ENCODE peak calls at places on chromosomes 11 and 22, in ten cellular contexts. One of them, this sample, is unnamed.

GRCh38 chr11:68816917-68817419 is 24.7 kb downstream of the CPT1A start:
- DNase-seq in psoas muscle: no peak
- DNase-seq in lower leg skin: no peak
- DNase-seq in body of pancreas: no peak
- DNase-seq in H1: no peak
- DNase-seq in tibial artery: no peak
- DNase-seq in AG10803: peak
- DNase-seq in NB4: no peak
- DNase-seq in choroid plexus epithelial cell: no peak
- DNase-seq in breast epithelium: no peak
- DNase-seq in this sample: peak

GRCh38 chr11:116193321-116194114 is 579.3 kb downstream of the BUD13 start:
- DNase-seq in psoas muscle: no peak
- DNase-seq in lower leg skin: no peak
- DNase-seq in body of pancreas: peak
- DNase-seq in H1: peak
- DNase-seq in tibial artery: no peak
- DNase-seq in AG10803: peak
- DNase-seq in NB4: no peak
- DNase-seq in choroid plexus epithelial cell: peak
- DNase-seq in breast epithelium: peak
- DNase-seq in this sample: peak

GRCh38 chr11:10622957-10623787 is 54.7 kb upstream of the LYVE1 start:
- DNase-seq in psoas muscle: no peak
- DNase-seq in lower leg skin: no peak
- DNase-seq in body of pancreas: no peak
- DNase-seq in H1: peak
- DNase-seq in tibial artery: peak
- DNase-seq in AG10803: no peak
- DNase-seq in NB4: peak
- DNase-seq in choroid plexus epithelial cell: no peak
- DNase-seq in breast epithelium: no peak
- DNase-seq in this sample: no peak

GRCh38 chr11:65786786-65787636 is at the start of gene OVOL1:
- DNase-seq in psoas muscle: no peak
- DNase-seq in lower leg skin: no peak
- DNase-seq in body of pancreas: peak
- DNase-seq in H1: peak
- DNase-seq in tibial artery: no peak
- DNase-seq in AG10803: no peak
- DNase-seq in NB4: no peak
- DNase-seq in choroid plexus epithelial cell: no peak
- DNase-seq in breast epithelium: peak
- DNase-seq in this sample: no peak

GRCh38 chr11:7060828-7061227 is 28.0 kb upstream of the RBMXL2 start:
- DNase-seq in psoas muscle: no peak
- DNase-seq in lower leg skin: no peak
- DNase-seq in body of pancreas: no peak
- DNase-seq in H1: no peak
- DNase-seq in tibial artery: no peak
- DNase-seq in AG10803: peak
- DNase-seq in NB4: no peak
- DNase-seq in choroid plexus epithelial cell: peak
- DNase-seq in breast epithelium: no peak
- DNase-seq in this sample: peak

GRCh38 chr22:47282851-47283250 is 520.4 kb downstream of the TBC1D22A start:
- DNase-seq in psoas muscle: no peak
- DNase-seq in lower leg skin: no peak
- DNase-seq in body of pancreas: no peak
- DNase-seq in H1: no peak
- DNase-seq in tibial artery: no peak
- DNase-seq in AG10803: no peak
- DNase-seq in NB4: no peak
- DNase-seq in choroid plexus epithelial cell: no peak
- DNase-seq in breast epithelium: no peak
- DNase-seq in this sample: no peak

GRCh38 chr11:30983143-30983542 is 386.4 kb downstream of the DCDC1 start:
- DNase-seq in psoas muscle: no peak
- DNase-seq in lower leg skin: no peak
- DNase-seq in body of pancreas: no peak
- DNase-seq in H1: no peak
- DNase-seq in tibial artery: no peak
- DNase-seq in AG10803: peak
- DNase-seq in NB4: no peak
- DNase-seq in choroid plexus epithelial cell: peak
- DNase-seq in breast epithelium: no peak
- DNase-seq in this sample: no peak

GRCh38 chr22:19228174-19228573 is 49.6 kb upstream of the SLC25A1 start:
- DNase-seq in psoas muscle: no peak
- DNase-seq in lower leg skin: no peak
- DNase-seq in body of pancreas: no peak
- DNase-seq in H1: no peak
- DNase-seq in tibial artery: no peak
- DNase-seq in AG10803: no peak
- DNase-seq in NB4: no peak
- DNase-seq in choroid plexus epithelial cell: no peak
- DNase-seq in breast epithelium: no peak
- DNase-seq in this sample: no peak

GRCh38 chr11:66467034-66467659 is 442 bp downstream of the PELI3 start:
- DNase-seq in psoas muscle: peak
- DNase-seq in lower leg skin: no peak
- DNase-seq in body of pancreas: peak
- DNase-seq in H1: no peak
- DNase-seq in tibial artery: no peak
- DNase-seq in AG10803: peak
- DNase-seq in NB4: peak
- DNase-seq in choroid plexus epithelial cell: peak
- DNase-seq in breast epithelium: peak
- DNase-seq in this sample: peak

GRCh38 chr22:30236875-30237274 is 9.7 kb downstream of the LIF start:
- DNase-seq in psoas muscle: no peak
- DNase-seq in lower leg skin: no peak
- DNase-seq in body of pancreas: no peak
- DNase-seq in H1: no peak
- DNase-seq in tibial artery: no peak
- DNase-seq in AG10803: no peak
- DNase-seq in NB4: no peak
- DNase-seq in choroid plexus epithelial cell: no peak
- DNase-seq in breast epithelium: no peak
- DNase-seq in this sample: no peak

GRCh38 chr22:38087855-38088254 is 3.9 kb upstream of the SLC16A8 start:
- DNase-seq in psoas muscle: peak
- DNase-seq in lower leg skin: no peak
- DNase-seq in body of pancreas: no peak
- DNase-seq in H1: no peak
- DNase-seq in tibial artery: no peak
- DNase-seq in AG10803: no peak
- DNase-seq in NB4: no peak
- DNase-seq in choroid plexus epithelial cell: no peak
- DNase-seq in breast epithelium: no peak
- DNase-seq in this sample: no peak

GRCh38 chr11:66068923-66069714 is 953 bp upstream of the PACS1 start:
- DNase-seq in psoas muscle: peak
- DNase-seq in lower leg skin: peak
- DNase-seq in body of pancreas: peak
- DNase-seq in H1: peak
- DNase-seq in tibial artery: peak
- DNase-seq in AG10803: peak
- DNase-seq in NB4: peak
- DNase-seq in choroid plexus epithelial cell: peak
- DNase-seq in breast epithelium: peak
- DNase-seq in this sample: peak

GRCh38 chr11:20015101-20015500 is 145.2 kb downstream of the DBX1 start:
- DNase-seq in psoas muscle: no peak
- DNase-seq in lower leg skin: no peak
- DNase-seq in body of pancreas: no peak
- DNase-seq in H1: no peak
- DNase-seq in tibial artery: no peak
- DNase-seq in AG10803: peak
- DNase-seq in NB4: no peak
- DNase-seq in choroid plexus epithelial cell: no peak
- DNase-seq in breast epithelium: no peak
- DNase-seq in this sample: peak

GRCh38 chr22:18994780-18995711 is 59.0 kb upstream of the PRODH start:
- DNase-seq in psoas muscle: no peak
- DNase-seq in lower leg skin: no peak
- DNase-seq in body of pancreas: no peak
- DNase-seq in H1: peak
- DNase-seq in tibial artery: no peak
- DNase-seq in AG10803: no peak
- DNase-seq in NB4: peak
- DNase-seq in choroid plexus epithelial cell: no peak
- DNase-seq in breast epithelium: no peak
- DNase-seq in this sample: no peak

GRCh38 chr11:124961972-124962609 is 8.1 kb downstream of the CCDC15 start:
- DNase-seq in psoas muscle: no peak
- DNase-seq in lower leg skin: no peak
- DNase-seq in body of pancreas: no peak
- DNase-seq in H1: no peak
- DNase-seq in tibial artery: no peak
- DNase-seq in AG10803: peak
- DNase-seq in NB4: peak
- DNase-seq in choroid plexus epithelial cell: peak
- DNase-seq in breast epithelium: no peak
- DNase-seq in this sample: peak
- TF ChIP-seq CTCF in psoas muscle: peak
- TF ChIP-seq CTCF in lower leg skin: no peak
- TF ChIP-seq CTCF in body of pancreas: peak
- TF ChIP-seq CTCF in H1: no peak
- TF ChIP-seq CTCF in tibial artery: peak
- TF ChIP-seq CTCF in AG10803: peak
- TF ChIP-seq CTCF in NB4: peak
- TF ChIP-seq CTCF in choroid plexus epithelial cell: peak
- TF ChIP-seq CTCF in breast epithelium: peak
- TF ChIP-seq CTCF in this sample: peak

GRCh38 chr11:11978792-11979486 is 29.5 kb downstream of the DKK3 start:
- DNase-seq in psoas muscle: peak
- DNase-seq in lower leg skin: no peak
- DNase-seq in body of pancreas: peak
- DNase-seq in H1: peak
- DNase-seq in tibial artery: peak
- DNase-seq in AG10803: peak
- DNase-seq in NB4: no peak
- DNase-seq in choroid plexus epithelial cell: peak
- DNase-seq in breast epithelium: peak
- DNase-seq in this sample: peak
- H3K4me3 ChIP-seq in psoas muscle: no peak
- H3K4me3 ChIP-seq in lower leg skin: no peak
- H3K4me3 ChIP-seq in body of pancreas: no peak
- H3K4me3 ChIP-seq in H1: no peak
- H3K4me3 ChIP-seq in tibial artery: no peak
- H3K4me3 ChIP-seq in AG10803: no peak
- H3K4me3 ChIP-seq in NB4: no peak
- H3K4me3 ChIP-seq in choroid plexus epithelial cell: no peak
- H3K4me3 ChIP-seq in breast epithelium: no peak
- H3K4me3 ChIP-seq in this sample: no peak

GRCh38 chr11:12225046-12225739 is 114.8 kb downstream of the MICAL2 start:
- DNase-seq in psoas muscle: no peak
- DNase-seq in lower leg skin: no peak
- DNase-seq in body of pancreas: no peak
- DNase-seq in H1: no peak
- DNase-seq in tibial artery: no peak
- DNase-seq in AG10803: no peak
- DNase-seq in NB4: peak
- DNase-seq in choroid plexus epithelial cell: no peak
- DNase-seq in breast epithelium: no peak
- DNase-seq in this sample: no peak

GRCh38 chr11:12229450-12230229 is 119.2 kb downstream of the MICAL2 start:
- DNase-seq in psoas muscle: no peak
- DNase-seq in lower leg skin: no peak
- DNase-seq in body of pancreas: no peak
- DNase-seq in H1: no peak
- DNase-seq in tibial artery: no peak
- DNase-seq in AG10803: no peak
- DNase-seq in NB4: peak
- DNase-seq in choroid plexus epithelial cell: no peak
- DNase-seq in breast epithelium: no peak
- DNase-seq in this sample: no peak

GRCh38 chr11:12224537-12224893 is 114.1 kb downstream of the MICAL2 start:
- DNase-seq in psoas muscle: peak
- DNase-seq in lower leg skin: peak
- DNase-seq in body of pancreas: peak
- DNase-seq in H1: no peak
- DNase-seq in tibial artery: peak
- DNase-seq in AG10803: peak
- DNase-seq in NB4: peak
- DNase-seq in choroid plexus epithelial cell: peak
- DNase-seq in breast epithelium: peak
- DNase-seq in this sample: no peak

GRCh38 chr11:12223771-12224536 is 113.6 kb downstream of the MICAL2 start:
- DNase-seq in psoas muscle: no peak
- DNase-seq in lower leg skin: no peak
- DNase-seq in body of pancreas: no peak
- DNase-seq in H1: no peak
- DNase-seq in tibial artery: no peak
- DNase-seq in AG10803: no peak
- DNase-seq in NB4: peak
- DNase-seq in choroid plexus epithelial cell: no peak
- DNase-seq in breast epithelium: peak
- DNase-seq in this sample: no peak

DNA sequence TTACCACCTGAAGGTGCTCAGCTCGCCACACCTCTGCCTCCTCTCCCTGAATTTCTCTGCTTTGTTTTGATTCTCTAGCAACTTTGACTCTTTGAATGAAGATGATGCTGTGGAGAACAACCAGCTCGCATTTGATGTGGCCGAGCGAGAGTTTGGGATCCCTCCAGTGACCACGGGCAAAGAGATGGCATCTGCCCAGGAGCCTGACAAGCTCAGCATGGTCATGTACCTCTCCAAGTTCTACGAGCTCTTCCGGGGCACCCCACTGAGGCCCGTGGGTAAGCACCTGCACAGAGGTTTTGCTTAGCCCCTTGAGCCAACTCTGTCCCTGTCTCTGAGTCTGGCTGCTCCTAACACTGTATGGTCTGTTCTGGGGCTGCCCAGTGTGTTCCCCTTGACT is 115.7 kb downstream of the MICAL2 start:
- DNase-seq in psoas muscle: no peak
- DNase-seq in lower leg skin: no peak
- DNase-seq in body of pancreas: no peak
- DNase-seq in H1: no peak
- DNase-seq in tibial artery: no peak
- DNase-seq in AG10803: no peak
- DNase-seq in NB4: no peak
- DNase-seq in choroid plexus epithelial cell: no peak
- DNase-seq in breast epithelium: no peak
- DNase-seq in this sample: no peak
- TF ChIP-seq CTCF in psoas muscle: no peak
- TF ChIP-seq CTCF in lower leg skin: no peak
- TF ChIP-seq CTCF in body of pancreas: no peak
- TF ChIP-seq CTCF in H1: no peak
- TF ChIP-seq CTCF in tibial artery: no peak
- TF ChIP-seq CTCF in AG10803: no peak
- TF ChIP-seq CTCF in NB4: no peak
- TF ChIP-seq CTCF in choroid plexus epithelial cell: no peak
- TF ChIP-seq CTCF in breast epithelium: no peak
- TF ChIP-seq CTCF in this sample: no peak

DNA sequence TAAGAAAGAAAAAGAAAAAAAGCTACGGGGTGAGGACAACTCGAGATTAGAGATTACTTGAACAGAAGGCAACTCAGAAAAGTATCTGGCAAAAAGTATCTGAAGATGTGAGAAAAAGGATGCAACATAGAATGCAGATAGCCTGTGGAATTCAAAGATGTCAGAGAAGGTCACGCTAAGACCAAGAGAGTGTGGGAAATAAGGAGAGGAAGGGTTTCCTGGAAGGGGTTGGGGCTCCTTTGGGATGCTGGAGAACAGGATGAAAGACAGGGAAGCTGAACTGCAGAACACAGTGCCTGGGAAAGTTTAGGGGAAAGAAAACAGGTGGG is 1.2 kb downstream of the GUCY1A2 start:
- DNase-seq in psoas muscle: no peak
- DNase-seq in lower leg skin: no peak
- DNase-seq in body of pancreas: no peak
- DNase-seq in H1: no peak
- DNase-seq in tibial artery: no peak
- DNase-seq in AG10803: no peak
- DNase-seq in NB4: no peak
- DNase-seq in choroid plexus epithelial cell: peak
- DNase-seq in breast epithelium: no peak
- DNase-seq in this sample: no peak
- H3K4me3 ChIP-seq in psoas muscle: peak
- H3K4me3 ChIP-seq in lower leg skin: peak
- H3K4me3 ChIP-seq in body of pancreas: peak
- H3K4me3 ChIP-seq in H1: peak
- H3K4me3 ChIP-seq in tibial artery: peak
- H3K4me3 ChIP-seq in AG10803: peak
- H3K4me3 ChIP-seq in NB4: no peak
- H3K4me3 ChIP-seq in choroid plexus epithelial cell: no peak
- H3K4me3 ChIP-seq in breast epithelium: peak
- H3K4me3 ChIP-seq in this sample: peak

This sample was measured in foreskin fibroblast.